ENCODE peak calls at places on chromosomes 13 and 19, in five cellular contexts. O is fibroblast of lung, G is aorta, M is adipocyte, E is heart left ventricle. T is an unnamed sample.

GRCh38 chr13:44243198-44243852 is 130.3 kb upstream of the SERP2 start:
- DNase-seq in O (peak; percentile 96), G (no peak), M (no peak), E (peak; percentile 46), T (peak; percentile 70)

GRCh38 chr13:44934724-44935123 is 54.5 kb downstream of the NUFIP1 start:
- DNase-seq in O (peak; percentile 88), G (no peak), M (peak; percentile 45), E (no peak), T (no peak)

GRCh38 chr13:114108141-114108761 is 24.2 kb downstream of the RASA3 start:
- DNase-seq in O (no peak), G (peak; percentile 47), M (no peak), E (peak; percentile 19), T (no peak)

GRCh38 chr19:52935434-52935833 is 12.2 kb upstream of the ZNF888 start:
- DNase-seq in O (peak; percentile 86), G (no peak), M (no peak), E (no peak), T (peak; percentile 43)

GRCh38 chr13:20400774-20401173 is 124.9 kb downstream of the CRYL1 start:
- DNase-seq in O (peak; percentile 71), G (no peak), M (no peak), E (no peak), T (no peak)

GRCh38 chr19:15288146-15288963 is 44.0 kb downstream of the BRD4 start:
- DNase-seq in O (no peak), G (no peak), M (peak; percentile 59), E (no peak), T (no peak)

GRCh38 chr13:104875008-104875762 is 1660.3 kb downstream of the EFNB2 start:
- DNase-seq in O (no peak), G (no peak), M (no peak), E (no peak), T (no peak)

GRCh38 chr13:21833921-21834320 is 163.0 kb downstream of the FGF9 start:
- DNase-seq in O (no peak), G (no peak), M (no peak), E (no peak), T (no peak)

GRCh38 chr13:113991191-113991669 is 17.4 kb upstream of the C13orf46 start:
- DNase-seq in O (no peak), G (peak; percentile 9), M (no peak), E (peak; percentile 18), T (no peak)

GRCh38 chr19:38888876-38889275 is 10.5 kb downstream of the SIRT2 start:
- DNase-seq in O (no peak), G (no peak), M (no peak), E (no peak), T (no peak)

GRCh38 chr13:45456196-45456972 is 8.4 kb upstream of the COG3 start:
- DNase-seq in O (peak; percentile 64), G (no peak), M (peak; percentile 53), E (no peak), T (peak; percentile 22)

GRCh38 chr19:6723108-6723618 is 2.7 kb upstream of the C3 start:
- DNase-seq in O (peak; percentile 52), G (no peak), M (peak; percentile 73), E (no peak), T (no peak)

GRCh38 chr13:71712988-71713653 is 153.9 kb downstream of the DACH1 start:
- DNase-seq in O (peak; percentile 1), G (no peak), M (no peak), E (no peak), T (peak; percentile 58)

GRCh38 chr19:43789029-43789428 is 8.3 kb upstream of the KCNN4 start:
- DNase-seq in O (peak; percentile 44), G (peak; percentile 17), M (peak; percentile 71), E (no peak), T (no peak)

GRCh38 chr13:35630551-35631275 is 154.2 kb upstream of the MAB21L1 start:
- DNase-seq in O (peak; percentile 54), G (no peak), M (peak; percentile 89), E (no peak), T (peak; percentile 30)

GRCh38 chr19:12052571-12053169 is at the start of gene ZNF878:
- DNase-seq in O (peak; percentile 86), G (peak; percentile 95), M (peak; percentile 94), E (peak; percentile 94), T (peak; percentile 81)

GRCh38 chr19:12055784-12056183 is 3.0 kb upstream of the ZNF878 start:
- DNase-seq in O (no peak), G (no peak), M (no peak), E (no peak), T (no peak)

GRCh38 chr19:12047868-12048267 is 4.9 kb downstream of the ZNF878 start:
- DNase-seq in O (no peak), G (no peak), M (peak; percentile 18), E (no peak), T (no peak)

GRCh38 chr19:12052057-12052570 is 647 bp downstream of the ZNF878 start:
- DNase-seq in O (peak; percentile 23), G (no peak), M (peak; percentile 36), E (no peak), T (no peak)
- H3K4me3 ChIP-seq in O (peak overlapping the region; percentile 52), G (peak overlapping the region; percentile 55), M (peak overlapping the region; percentile 87), E (peak overlapping the region; percentile 77), T (peak overlapping the region; percentile 61)

GRCh38 chr19:18777156-18777724 is 13.9 kb downstream of the COMP start:
- DNase-seq in O (no peak), G (no peak), M (no peak), E (no peak), T (no peak)
- H3K27me3 ChIP-seq in O (no peaks in the 10 kb centered on the region), G (no peaks in the 10 kb centered on the region), M (no peaks in the 10 kb centered on the region), E (peaks cover 36% of the 10 kb centered on the region), T (peaks cover 4% of the 10 kb centered on the region)

DNA sequence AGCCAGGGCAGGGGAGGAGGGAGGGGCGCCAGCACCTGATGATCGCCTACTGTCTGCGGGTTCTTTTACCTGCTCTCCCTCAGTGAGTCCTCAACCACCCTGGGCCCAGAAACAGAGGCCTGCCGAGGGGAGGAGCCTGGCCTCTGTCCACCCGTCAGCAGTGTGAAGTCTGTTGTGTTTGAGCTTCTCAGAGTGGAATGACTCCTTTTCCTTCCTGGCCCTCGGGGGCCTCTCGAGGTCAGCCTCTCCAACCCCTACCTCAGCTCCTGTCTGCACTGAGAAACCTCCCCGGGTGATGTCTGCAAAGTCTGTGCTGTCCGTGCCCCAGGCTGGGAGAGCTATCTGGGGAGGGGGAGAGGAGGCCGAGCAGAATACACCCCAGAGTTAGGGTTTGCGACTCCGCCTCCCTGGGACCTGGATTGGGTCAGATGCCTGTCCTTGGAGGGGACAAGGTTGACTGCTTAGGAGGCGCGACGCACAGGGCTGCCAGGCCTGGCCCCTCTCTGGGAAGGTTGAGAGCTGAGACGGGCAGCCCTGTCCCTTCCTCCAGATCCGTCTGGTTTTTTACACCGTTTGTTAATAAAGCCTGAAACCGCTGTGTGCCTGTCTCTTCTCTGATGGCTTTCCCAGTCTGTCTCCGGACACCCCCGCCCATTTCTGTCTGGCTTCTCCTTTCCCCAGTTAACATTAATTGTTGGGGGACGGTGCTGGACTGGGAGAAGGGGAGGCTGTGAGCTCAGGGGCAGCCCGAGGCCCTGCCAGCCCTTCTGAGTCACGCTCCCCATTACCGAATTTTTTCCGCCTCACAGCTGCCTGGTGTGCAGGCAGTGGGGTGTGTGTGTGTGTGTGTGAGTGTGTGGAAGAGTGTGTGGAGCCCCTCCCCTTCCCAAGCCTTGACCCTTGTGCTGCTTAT is 1.0 kb upstream of the SSC5D start:
- DNase-seq in O (peak; percentile 98), G (peak; percentile 93), M (peak; percentile 87), E (peak; percentile 84), T (peak; percentile 88)
- H3K4me3 ChIP-seq in O (peak overlapping the region; percentile 41), G (no peak overlapping the region), M (peak overlapping the region; percentile 32), E (peak overlapping the region; percentile 35), T (peak overlapping the region; percentile 9)

GRCh38 chr19:54275951-54276350 is 5.0 kb downstream of the LILRB2 start:
- DNase-seq in O (no peak), G (no peak), M (no peak), E (no peak), T (no peak)
- H3K27me3 ChIP-seq in O (no peaks in the 10 kb centered on the region), G (no peaks in the 10 kb centered on the region), M (peaks cover 12% of the 10 kb centered on the region), E (peaks cover 29% of the 10 kb centered on the region), T (no peaks in the 10 kb centered on the region)

GRCh38 chr19:36573020-36573947 is at the start of gene ZNF529:
- DNase-seq in O (peak; percentile 90), G (peak; percentile 95), M (peak; percentile 94), E (peak; percentile 91), T (peak; percentile 91)

GRCh38 chr19:36573948-36574726 is 1.0 kb upstream of the ZNF529 start:
- DNase-seq in O (peak; percentile 58), G (no peak), M (peak; percentile 57), E (no peak), T (peak; percentile 38)

GRCh38 chr19:36577271-36577996 is 4.3 kb upstream of the ZNF529 start:
- DNase-seq in O (peak; percentile 58), G (no peak), M (no peak), E (no peak), T (peak; percentile 43)

GRCh38 chr19:36572593-36573019 is 486 bp downstream of the ZNF529 start:
- DNase-seq in O (no peak), G (no peak), M (no peak), E (no peak), T (no peak)

DNA sequence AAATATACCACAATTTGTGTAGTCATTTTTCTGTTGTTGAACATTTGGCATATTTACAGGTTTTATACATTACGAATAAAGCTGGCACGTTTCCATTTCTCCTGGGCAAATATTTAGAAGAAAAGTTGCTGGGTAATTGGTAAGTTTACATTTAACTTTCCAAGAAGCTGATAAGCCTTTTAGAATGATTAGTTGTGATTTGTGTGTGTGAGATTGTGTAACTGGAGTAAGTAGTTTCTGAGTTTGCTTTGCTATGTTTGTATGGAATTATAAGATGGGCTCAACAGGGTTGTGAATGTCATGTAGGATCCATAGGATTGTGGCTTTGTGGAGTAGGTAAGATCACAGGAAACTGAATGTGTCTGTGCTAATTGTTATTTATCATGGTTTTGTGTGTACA is 1.7 kb upstream of the ZNF529 start:
- DNase-seq in O (no peak), G (no peak), M (no peak), E (no peak), T (no peak)
- H3K4me3 ChIP-seq in O (peak overlapping the region; percentile 61), G (no peak overlapping the region), M (peak overlapping the region; percentile 97), E (peak overlapping the region; percentile 88), T (no peak overlapping the region)

T was measured in brain microvascular endothelial cell.